ENCODE peak calls at places on chromosomes 16 and 17, in five cellular contexts. J is aorta, V is astrocyte of the cerebellum, Y is cardiac muscle cell, E is fibroblast of the aortic adventitia. G is an unnamed sample.

GRCh38 chr17:66537518-66537917 is 235.1 kb downstream of the PRKCA start:
- DNase-seq in Y (no peak), V (no peak), E (no peak), J (no peak), G (no peak)

GRCh38 chr17:40707720-40708119 is 4.2 kb upstream of the KRT24 start:
- DNase-seq in V (no peak), E (peak), J (no peak), Y (no peak), G (no peak)

GRCh38 chr16:4136229-4136813 is 20.1 kb upstream of the ADCY9 start:
- DNase-seq in J (no peak), Y (no peak), E (no peak), V (no peak), G (no peak)

GRCh38 chr17:64781394-64781793 is 119.3 kb upstream of the SMURF2 start:
- DNase-seq in V (no peak), Y (peak), J (peak), E (no peak), G (no peak)

GRCh38 chr17:44348234-44348987 is 3.3 kb downstream of the GRN start:
- DNase-seq in Y (no peak), V (no peak), E (peak), J (no peak), G (no peak)

GRCh38 chr17:28895794-28896447 is 1.6 kb downstream of the FLOT2 start:
- DNase-seq in Y (no peak), E (no peak), V (no peak), J (peak), G (no peak)

GRCh38 chr16:27242398-27242797 is 26.2 kb downstream of the NSMCE1 start:
- DNase-seq in V (no peak), E (no peak), Y (no peak), J (no peak), G (no peak)

GRCh38 chr16:28845173-28846079 is 722 bp downstream of the TUFM start:
- DNase-seq in Y (peak), J (peak), E (no peak), V (no peak), G (no peak)

GRCh38 chr17:55532670-55533069 is 21.4 kb upstream of the SMIM36 start:
- DNase-seq in E (no peak), J (no peak), V (no peak), Y (no peak), G (no peak)

GRCh38 chr16:84177740-84178070 is 9.2 kb downstream of the TAF1C start:
- DNase-seq in E (peak), Y (peak), V (no peak), J (no peak), G (peak)

GRCh38 chr16:24253192-24253591 is 2.9 kb upstream of the CACNG3 start:
- DNase-seq in J (no peak), Y (peak), V (no peak), E (peak), G (no peak)

GRCh38 chr16:8935989-8936388 is 27.7 kb downstream of the USP7 start:
- DNase-seq in V (no peak), E (no peak), J (no peak), Y (peak), G (no peak)

GRCh38 chr16:22070361-22071351 is 21.7 kb upstream of the VWA3A start:
- DNase-seq in V (peak), Y (peak), J (no peak), E (peak), G (no peak)

GRCh38 chr17:42180922-42181850 is at the start of gene KCNH4:
- DNase-seq in J (peak), V (no peak), E (peak), Y (peak), G (no peak)

GRCh38 chr17:75844530-75845057 is 390 bp upstream of the UNC13D start:
- DNase-seq in V (no peak), J (no peak), E (no peak), Y (no peak), G (no peak)

GRCh38 chr16:56961851-56962281 is at the start of gene CETP:
- DNase-seq in V (no peak), J (peak), Y (no peak), E (no peak), G (no peak)

GRCh38 chr17:65020284-65020683 is 36.3 kb downstream of the GNA13 start:
- DNase-seq in V (no peak), E (peak), Y (peak), J (no peak), G (peak)

GRCh38 chr16:58011652-58012051 is 10.4 kb downstream of the USB1 start:
- DNase-seq in J (no peak), Y (peak), E (peak), V (peak), G (peak)

GRCh38 chr17:7260601-7261376 is 1.5 kb downstream of the CLDN7 start:
- DNase-seq in E (no peak), Y (no peak), J (no peak), V (no peak), G (no peak)

GRCh38 chr17:75094871-75095399 is 7.2 kb downstream of the SLC16A5 start:
- DNase-seq in Y (no peak), E (no peak), V (no peak), J (no peak), G (no peak)

GRCh38 chr17:64615025-64615677 is 47.0 kb downstream of the SMURF2 start:
- DNase-seq in J (no peak), Y (peak), E (peak), V (peak), G (peak)

GRCh38 chr17:47652570-47652969 is 2.9 kb downstream of the KPNB1 start:
- DNase-seq in V (no peak), J (no peak), Y (peak), E (peak), G (no peak)

GRCh38 chr17:29159286-29159860 is 20.8 kb downstream of the MYO18A start:
- DNase-seq in V (no peak), Y (no peak), J (peak), E (no peak), G (no peak)

GRCh38 chr17:20244671-20245070 is 222.7 kb downstream of the LGALS9B start:
- DNase-seq in E (peak), J (no peak), V (no peak), Y (peak), G (no peak)

GRCh38 chr17:51356084-51356410 is 95.7 kb downstream of the UTP18 start:
- DNase-seq in E (no peak), Y (no peak), J (no peak), V (no peak), G (no peak)

GRCh38 chr17:76529224-76529642 is 8.3 kb downstream of the CYGB start:
- DNase-seq in Y (peak), J (peak), V (no peak), E (peak), G (no peak)

GRCh38 chr17:44213403-44214229 is 5.9 kb downstream of the UBTF start:
- DNase-seq in V (no peak), Y (no peak), E (no peak), J (peak), G (no peak)

GRCh38 chr16:67833035-67833417 is 9.1 kb upstream of the THAP11 start:
- DNase-seq in Y (peak), V (no peak), E (peak), J (no peak), G (no peak)

GRCh38 chr17:54899721-54900456 is 763 bp upstream of the TOM1L1 start:
- DNase-seq in Y (no peak), E (no peak), V (no peak), J (no peak), G (no peak)

GRCh38 chr17:61362396-61362795 is 37.2 kb upstream of the TBX2 start:
- DNase-seq in V (no peak), Y (no peak), J (no peak), E (no peak), G (no peak)

GRCh38 chr17:13510062-13510461 is 91.7 kb downstream of the HS3ST3A1 start:
- DNase-seq in V (no peak), Y (peak), E (peak), J (no peak), G (no peak)

GRCh38 chr16:75176926-75177325 is 28.6 kb downstream of the ZFP1 start:
- DNase-seq in E (no peak), Y (no peak), J (no peak), V (no peak), G (no peak)
- H3K4me3 ChIP-seq in E (no peak), Y (no peak), J (no peak), V (no peak), G (no peak)

DNA sequence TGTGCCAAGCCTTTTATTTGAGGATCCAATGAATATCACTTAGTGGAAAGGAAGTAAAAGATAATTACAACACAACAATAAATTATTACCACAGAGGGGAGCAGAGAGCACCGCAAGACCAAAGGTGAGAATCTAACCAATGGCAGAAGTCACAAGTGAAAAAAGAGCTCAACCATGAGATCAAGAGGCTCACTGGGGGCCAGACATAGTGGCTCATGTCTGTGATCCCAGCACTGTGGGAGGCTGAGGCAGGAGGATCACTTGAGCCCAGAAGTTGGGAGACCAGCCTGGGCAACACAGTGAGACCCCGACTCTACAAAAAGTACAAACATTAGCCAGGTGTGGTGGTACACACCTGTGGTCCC is 17.7 kb downstream of the ANKRD11 start:
- DNase-seq in V (no peak), Y (no peak), J (no peak), E (no peak), G (no peak)
- H3K4me3 ChIP-seq in V (no peak), Y (no peak), J (no peak), E (no peak), G (no peak)

GRCh38 chr16:87464691-87465300 is 28.0 kb downstream of the ZCCHC14 start:
- DNase-seq in V (peak), J (peak), E (peak), Y (peak), G (peak)
- H3K4me3 ChIP-seq in V (no peak), J (no peak), E (peak), Y (no peak), G (peak)

DNA sequence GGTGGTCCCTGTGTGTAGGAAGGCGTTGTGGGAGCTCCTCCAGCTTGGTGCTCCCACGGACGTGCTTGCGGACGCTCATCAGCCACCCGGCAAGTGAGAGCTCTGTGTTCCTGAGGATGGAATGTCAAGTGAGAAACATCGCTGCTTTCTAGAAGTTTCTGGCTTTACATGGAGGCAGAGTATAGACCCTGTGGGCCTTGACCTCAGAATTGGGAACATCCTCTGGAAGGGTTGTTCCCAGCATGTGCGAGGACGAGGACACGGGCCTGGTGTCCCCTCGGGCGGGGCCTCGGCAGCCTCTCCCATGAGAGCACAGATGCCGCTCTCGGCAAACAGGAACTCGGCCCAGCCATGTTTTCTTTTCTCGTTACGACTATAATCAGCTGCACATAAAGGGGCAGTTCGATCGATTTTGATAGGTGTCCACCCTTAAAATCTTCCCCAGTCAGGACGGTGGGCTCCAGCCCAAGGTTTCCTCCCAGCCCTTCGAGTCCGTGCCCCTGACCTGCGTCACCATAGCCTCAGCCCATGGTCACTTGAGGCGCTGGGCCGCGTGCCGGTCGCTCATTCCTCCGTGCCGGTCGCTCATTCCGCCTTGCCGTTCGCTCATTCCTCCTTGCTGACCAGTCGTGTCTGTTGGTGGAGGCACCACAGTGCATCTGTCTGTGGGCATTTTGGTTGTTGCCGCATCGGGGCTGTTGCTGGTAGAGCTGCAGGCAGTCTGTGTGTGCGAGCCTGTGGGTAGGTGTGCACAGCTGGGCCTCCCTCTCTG is 91.3 kb upstream of the ZNF750 start:
- DNase-seq in Y (no peak), V (no peak), E (no peak), J (peak), G (no peak)
- H3K4me3 ChIP-seq in Y (no peak), V (no peak), E (no peak), J (no peak), G (no peak)

DNA sequence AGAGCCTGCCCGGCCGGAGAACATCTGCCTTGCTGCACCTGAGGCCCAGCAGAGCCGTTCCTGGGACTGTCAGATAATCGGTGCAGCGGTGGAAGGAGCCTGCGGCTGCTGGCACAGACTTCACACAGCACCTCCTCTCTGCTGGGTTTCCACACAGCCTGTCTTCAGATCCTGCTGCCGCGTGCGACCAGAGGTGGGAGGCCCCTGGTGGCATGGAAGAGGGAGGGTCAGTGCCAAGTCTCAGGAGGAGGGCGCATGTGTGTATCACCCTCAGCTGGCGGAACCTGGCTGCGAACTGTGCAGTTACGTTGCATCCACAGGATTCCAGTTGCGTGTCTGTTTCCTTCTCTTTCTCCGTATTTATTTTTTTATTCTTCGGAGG is 3.3 kb downstream of the CDK5R1 start:
- DNase-seq in E (no peak), V (no peak), Y (no peak), J (no peak), G (no peak)
- H3K4me3 ChIP-seq in E (no peak), V (no peak), Y (no peak), J (no peak), G (no peak)

DNA sequence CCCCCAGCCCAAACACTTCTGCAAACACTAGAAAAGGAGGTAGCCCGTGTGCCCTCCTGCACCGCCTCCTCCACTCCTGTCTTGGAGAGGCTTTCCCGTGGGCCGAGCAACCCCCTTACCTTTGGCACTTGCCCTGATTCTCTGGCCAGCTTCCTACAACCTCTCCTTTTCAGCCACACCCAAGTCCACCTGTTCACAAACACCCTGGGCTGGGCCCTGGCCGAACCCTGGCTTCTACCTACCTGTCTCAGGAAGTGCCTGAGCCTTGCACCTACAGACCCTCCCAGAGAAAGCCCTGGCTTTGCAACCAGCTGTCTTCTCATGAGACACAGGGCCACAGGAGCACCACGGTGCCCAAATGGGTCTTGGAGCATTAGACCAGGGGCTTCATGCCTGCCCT is 2.0 kb upstream of the ANTKMT start:
- DNase-seq in V (no peak), E (no peak), J (no peak), Y (no peak), G (no peak)
- H3K4me3 ChIP-seq in V (no peak), E (no peak), J (no peak), Y (no peak), G (no peak)

DNA sequence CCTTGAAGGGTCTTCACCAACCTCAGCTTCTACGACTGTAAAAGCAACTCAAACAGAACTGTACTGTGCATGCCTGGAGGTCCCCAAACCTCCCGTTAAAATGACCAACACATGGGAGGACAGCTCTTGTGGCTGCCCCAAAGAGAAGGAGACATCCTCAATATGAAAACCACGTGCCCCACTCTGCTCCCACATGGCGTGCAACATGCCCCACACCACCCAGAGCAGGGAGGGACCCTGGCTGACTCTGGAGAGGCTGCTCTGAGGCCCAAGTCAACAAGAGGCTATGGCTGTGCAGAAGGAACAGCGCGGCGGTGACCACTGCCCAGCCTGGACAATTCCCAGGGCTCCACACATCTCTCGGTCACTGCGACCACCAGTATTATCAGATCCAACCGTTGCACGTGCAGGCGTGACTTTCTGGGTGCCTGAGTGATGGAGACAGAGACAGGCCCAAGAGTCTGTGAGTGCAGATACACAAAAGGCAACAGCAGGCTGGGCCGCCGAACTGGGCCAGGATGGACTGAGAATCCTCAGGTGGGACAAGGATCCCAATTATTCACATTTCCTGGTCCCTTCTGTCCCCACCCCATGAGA is 1.4 kb downstream of the PLD6 start:
- DNase-seq in Y (no peak), V (no peak), E (no peak), J (no peak), G (no peak)
- H3K4me3 ChIP-seq in Y (no peak), V (peak), E (peak), J (no peak), G (peak)

GRCh38 chr16:2471016-2471652 is at the start of gene NTN3:
- DNase-seq in V (no peak), E (no peak), Y (no peak), J (no peak), G (no peak)
- H3K4me3 ChIP-seq in V (peak), E (peak), Y (peak), J (no peak), G (peak)